ENCODE peak calls at places on chromosomes 3 and 15, in five cellular contexts. P, Z, Q, D and J are unnamed samples.
A peak's percentile ranks its signal among the peaks of the same experiment; 100 is the strongest.

GRCh38 chr15:80584973-80585372 is 110.1 kb upstream of the ABHD17C start:
- DNase-seq in P (no peak), Z (no peak), Q (no peak), D (no peak), J (no peak)

GRCh38 chr3:50251220-50251619 is 15.2 kb downstream of the GNAI2 start:
- DNase-seq in P (peak; percentile 46), Z (no peak), Q (no peak), D (no peak), J (peak; percentile 53)

GRCh38 chr15:37101634-37102314 is 1.4 kb upstream of the MEIS2 start:
- DNase-seq in P (peak; percentile 90), Z (peak; percentile 51), Q (no peak), D (no peak), J (peak; percentile 66)

GRCh38 chr3:116966649-116967048 is 257.1 kb downstream of the TUSC7 start:
- DNase-seq in P (no peak), Z (no peak), Q (no peak), D (no peak), J (no peak)

GRCh38 chr3:145698252-145698651 is 462.7 kb downstream of the PLOD2 start:
- DNase-seq in P (no peak), Z (no peak), Q (no peak), D (no peak), J (no peak)

GRCh38 chr3:63167113-63167512 is 111.0 kb upstream of the SYNPR start:
- DNase-seq in P (no peak), Z (no peak), Q (no peak), D (no peak), J (no peak)

GRCh38 chr3:153221748-153222162 is 59.7 kb downstream of the RAP2B start:
- DNase-seq in P (peak; percentile 90), Z (no peak), Q (peak; percentile 31), D (no peak), J (no peak)

GRCh38 chr3:12193485-12194165 is 34.9 kb upstream of the TIMP4 start:
- DNase-seq in P (peak; percentile 49), Z (peak; percentile 52), Q (peak; percentile 75), D (no peak), J (peak; percentile 90)

GRCh38 chr3:21314688-21315087 is 436.3 kb downstream of the ZNF385D start:
- DNase-seq in P (no peak), Z (no peak), Q (no peak), D (no peak), J (no peak)

GRCh38 chr15:94840794-94841587 is 609.6 kb downstream of the MCTP2 start:
- DNase-seq in P (no peak), Z (no peak), Q (no peak), D (no peak), J (no peak)

GRCh38 chr15:29680806-29681485 is 141.3 kb downstream of the TJP1 start:
- DNase-seq in P (no peak), Z (no peak), Q (no peak), D (no peak), J (no peak)

GRCh38 chr3:66598168-66598567 is 97.3 kb upstream of the LRIG1 start:
- DNase-seq in P (no peak), Z (no peak), Q (no peak), D (no peak), J (no peak)

GRCh38 chr3:123031051-123031450 is 3.5 kb upstream of the SEMA5B start:
- DNase-seq in P (no peak), Z (no peak), Q (no peak), D (no peak), J (no peak)

GRCh38 chr3:143633816-143634215 is 214.5 kb downstream of the SLC9A9 start:
- DNase-seq in P (no peak), Z (no peak), Q (no peak), D (no peak), J (no peak)

GRCh38 chr3:71341721-71342120 is 241.8 kb downstream of the FOXP1 start:
- DNase-seq in P (no peak), Z (no peak), Q (no peak), D (no peak), J (no peak)

GRCh38 chr3:156299569-156299968 is 179.2 kb downstream of the KCNAB1 start:
- DNase-seq in P (no peak), Z (no peak), Q (no peak), D (no peak), J (no peak)

GRCh38 chr3:49668414-49668797 is 5.7 kb upstream of the APEH start:
- DNase-seq in P (peak; percentile 32), Z (peak; percentile 76), Q (no peak), D (no peak), J (peak; percentile 21)

GRCh38 chr3:125213946-125214542 is 1.5 kb upstream of the SLC12A8 start:
- DNase-seq in P (no peak), Z (no peak), Q (no peak), D (no peak), J (no peak)

GRCh38 chr3:124034016-124034808 is 42.3 kb upstream of the ROPN1 start:
- DNase-seq in P (peak; percentile 20), Z (no peak), Q (no peak), D (no peak), J (no peak)

GRCh38 chr3:124033360-124034015 is 41.6 kb upstream of the ROPN1 start:
- DNase-seq in P (no peak), Z (no peak), Q (no peak), D (no peak), J (peak; percentile 18)

GRCh38 chr3:124037332-124037731 is 45.4 kb upstream of the ROPN1 start:
- DNase-seq in P (no peak), Z (no peak), Q (no peak), D (no peak), J (no peak)

GRCh38 chr3:124034809-124035152 is 42.9 kb upstream of the ROPN1 start:
- DNase-seq in P (peak; percentile 1), Z (no peak), Q (no peak), D (no peak), J (no peak)

GRCh38 chr3:124035463-124036121 is 43.7 kb upstream of the ROPN1 start:
- DNase-seq in P (no peak), Z (no peak), Q (no peak), D (no peak), J (no peak)
- H3K4me2 ChIP-seq in P (no peak overlapping the region), Z (no peak overlapping the region), Q (no peak overlapping the region), D (no peak overlapping the region), J (no peak overlapping the region)

DNA sequence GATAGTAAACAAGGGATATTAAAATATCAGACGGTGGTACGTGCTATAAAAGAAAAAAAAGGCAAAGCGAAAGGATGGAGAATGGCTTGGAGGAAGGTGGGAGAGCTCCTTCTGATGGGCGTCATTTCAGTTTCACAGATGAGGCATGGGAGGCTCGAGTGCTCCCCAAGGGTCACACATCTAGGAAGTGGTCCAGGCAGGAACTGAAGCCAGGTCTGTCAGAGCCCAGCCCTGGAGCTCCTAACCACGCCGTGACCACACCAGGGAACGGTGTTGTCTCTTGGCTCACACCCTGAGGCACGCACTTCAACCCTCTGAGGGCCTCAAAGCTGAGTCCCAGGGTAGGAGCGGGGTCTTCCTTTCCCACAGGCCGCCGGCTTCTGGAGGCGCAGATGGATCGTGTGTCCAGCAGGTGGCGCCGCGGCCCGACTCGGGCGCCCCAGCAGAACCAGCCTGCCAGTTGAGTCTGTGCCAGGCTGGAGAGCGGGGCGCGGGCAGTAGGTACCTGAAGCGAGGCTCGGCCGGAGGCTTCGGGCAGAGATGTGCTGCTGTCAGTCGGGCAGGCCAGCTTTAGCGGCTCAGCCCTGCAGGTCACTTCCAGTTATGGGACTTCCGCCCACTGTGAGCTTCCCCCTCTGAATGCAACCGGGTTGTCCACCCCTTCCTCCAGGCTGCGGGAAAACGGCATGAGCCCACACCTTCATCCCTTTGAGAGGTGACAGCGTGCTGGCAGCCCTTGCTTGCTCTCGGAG is 68.1 kb downstream of the SLC6A1 start:
- DNase-seq in P (peak; percentile 53), Z (peak; percentile 12), Q (no peak), D (no peak), J (peak; percentile 75)
- H3K4me3 ChIP-seq in P (no peak overlapping the region), Z (no peak overlapping the region), Q (no peak overlapping the region), D (peak overlapping the region; percentile 38), J (peak overlapping the region; percentile 42)

DNA sequence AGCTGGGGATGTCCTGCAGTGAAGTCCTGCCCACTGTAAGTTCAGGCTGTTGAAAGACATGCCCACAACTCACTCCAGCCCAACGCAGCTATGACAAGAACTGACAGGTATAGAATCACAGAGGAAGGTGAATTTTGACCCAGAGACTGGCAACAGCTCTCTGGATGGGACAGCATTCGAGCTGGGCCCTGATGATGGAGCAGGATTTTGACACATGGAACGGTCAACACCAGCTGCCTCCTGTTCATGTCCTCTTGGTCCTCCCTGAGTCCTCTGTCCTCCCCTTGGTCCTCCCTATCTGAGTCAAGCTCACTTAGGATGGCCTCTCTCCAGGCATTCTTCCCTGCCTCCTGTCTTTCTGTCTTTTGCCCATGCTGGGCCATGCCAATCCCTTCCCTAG is 15.2 kb upstream of the ACAN start:
- DNase-seq in P (no peak), Z (no peak), Q (no peak), D (no peak), J (no peak)
- TF ChIP-seq HDAC2 in P (no peak), Z (no peak), Q (no peak), D (no peak), J (no peak)

GRCh38 chr3:197132916-197133530 is 103.4 kb upstream of the MELTF start:
- DNase-seq in P (no peak), Z (no peak), Q (no peak), D (no peak), J (no peak)
- H3K4me2 ChIP-seq in P (no peak overlapping the region), Z (no peak overlapping the region), Q (no peak overlapping the region), D (no peak overlapping the region), J (no peak overlapping the region)